ENCODE peak calls at places on chromosomes 6 and 20, in seven cellular contexts. One of them, this sample, is unnamed.

GRCh38 chr20:4449977-4450715 is 271.6 kb upstream of the PRND start:
- DNase-seq in keratinocyte: no peak
- DNase-seq in fibroblast of lung: peak; percentile 58
- DNase-seq in hepatocyte: peak; percentile 46
- DNase-seq in gastrocnemius medialis: no peak
- DNase-seq in ovary: no peak
- DNase-seq in neural progenitor cell: no peak
- DNase-seq in this sample: no peak

GRCh38 chr6:109056661-109057060 is 38.0 kb downstream of the SESN1 start:
- DNase-seq in gastrocnemius medialis: no peak
- DNase-seq in hepatocyte: no peak
- DNase-seq in fibroblast of lung: no peak
- DNase-seq in neural progenitor cell: no peak
- DNase-seq in keratinocyte: no peak
- DNase-seq in ovary: no peak
- DNase-seq in this sample: no peak

GRCh38 chr20:20150241-20150640 is 97.9 kb downstream of the CFAP61 start:
- DNase-seq in ovary: no peak
- DNase-seq in keratinocyte: no peak
- DNase-seq in hepatocyte: no peak
- DNase-seq in fibroblast of lung: no peak
- DNase-seq in neural progenitor cell: no peak
- DNase-seq in gastrocnemius medialis: peak; percentile 48
- DNase-seq in this sample: no peak

GRCh38 chr6:148997863-148998262 is 251.0 kb downstream of the UST start:
- DNase-seq in gastrocnemius medialis: no peak
- DNase-seq in keratinocyte: no peak
- DNase-seq in hepatocyte: peak; percentile 10
- DNase-seq in ovary: no peak
- DNase-seq in neural progenitor cell: no peak
- DNase-seq in fibroblast of lung: peak; percentile 67
- DNase-seq in this sample: no peak

GRCh38 chr6:57102976-57103375 is 13.0 kb downstream of the ZNF451 start:
- DNase-seq in keratinocyte: no peak
- DNase-seq in gastrocnemius medialis: no peak
- DNase-seq in ovary: no peak
- DNase-seq in hepatocyte: no peak
- DNase-seq in neural progenitor cell: no peak
- DNase-seq in fibroblast of lung: peak; percentile 24
- DNase-seq in this sample: no peak

GRCh38 chr6:150307520-150307919 is 61.3 kb upstream of the IYD start:
- DNase-seq in neural progenitor cell: no peak
- DNase-seq in keratinocyte: no peak
- DNase-seq in hepatocyte: no peak
- DNase-seq in fibroblast of lung: no peak
- DNase-seq in gastrocnemius medialis: no peak
- DNase-seq in ovary: no peak
- DNase-seq in this sample: no peak

GRCh38 chr20:6583134-6583738 is 184.2 kb upstream of the BMP2 start:
- DNase-seq in ovary: no peak
- DNase-seq in neural progenitor cell: peak; percentile 75
- DNase-seq in hepatocyte: peak; percentile 76
- DNase-seq in keratinocyte: no peak
- DNase-seq in gastrocnemius medialis: no peak
- DNase-seq in fibroblast of lung: peak; percentile 49
- DNase-seq in this sample: no peak

GRCh38 chr6:65760285-65760684 is 53.3 kb upstream of the EYS start:
- DNase-seq in ovary: no peak
- DNase-seq in keratinocyte: no peak
- DNase-seq in gastrocnemius medialis: no peak
- DNase-seq in fibroblast of lung: no peak
- DNase-seq in neural progenitor cell: no peak
- DNase-seq in hepatocyte: no peak
- DNase-seq in this sample: no peak

GRCh38 chr6:167963589-167964057 is 33.8 kb upstream of the KIF25 start:
- DNase-seq in fibroblast of lung: no peak
- DNase-seq in gastrocnemius medialis: no peak
- DNase-seq in ovary: no peak
- DNase-seq in keratinocyte: no peak
- DNase-seq in hepatocyte: no peak
- DNase-seq in neural progenitor cell: no peak
- DNase-seq in this sample: no peak

GRCh38 chr6:93779086-93779858 is 359.9 kb upstream of the EPHA7 start:
- DNase-seq in neural progenitor cell: peak; percentile 71
- DNase-seq in ovary: no peak
- DNase-seq in fibroblast of lung: peak; percentile 34
- DNase-seq in hepatocyte: peak; percentile 45
- DNase-seq in keratinocyte: no peak
- DNase-seq in gastrocnemius medialis: no peak
- DNase-seq in this sample: no peak

GRCh38 chr6:137102050-137102848 is 57.5 kb upstream of the IL20RA start:
- DNase-seq in hepatocyte: no peak
- DNase-seq in keratinocyte: peak; percentile 33
- DNase-seq in neural progenitor cell: no peak
- DNase-seq in fibroblast of lung: no peak
- DNase-seq in gastrocnemius medialis: no peak
- DNase-seq in ovary: no peak
- DNase-seq in this sample: no peak

GRCh38 chr6:144897441-144897921 is 612.3 kb downstream of the UTRN start:
- DNase-seq in ovary: no peak
- DNase-seq in gastrocnemius medialis: no peak
- DNase-seq in hepatocyte: peak; percentile 16
- DNase-seq in neural progenitor cell: no peak
- DNase-seq in fibroblast of lung: peak; percentile 86
- DNase-seq in keratinocyte: peak; percentile 13
- DNase-seq in this sample: no peak

GRCh38 chr20:38863024-38863851 is 57.7 kb downstream of the PPP1R16B start:
- DNase-seq in fibroblast of lung: no peak
- DNase-seq in gastrocnemius medialis: no peak
- DNase-seq in hepatocyte: no peak
- DNase-seq in ovary: no peak
- DNase-seq in keratinocyte: no peak
- DNase-seq in neural progenitor cell: no peak
- DNase-seq in this sample: no peak

GRCh38 chr20:7868108-7868507 is 72.2 kb downstream of the HAO1 start:
- DNase-seq in keratinocyte: no peak
- DNase-seq in ovary: no peak
- DNase-seq in fibroblast of lung: no peak
- DNase-seq in hepatocyte: no peak
- DNase-seq in gastrocnemius medialis: no peak
- DNase-seq in neural progenitor cell: no peak
- DNase-seq in this sample: no peak

DNA sequence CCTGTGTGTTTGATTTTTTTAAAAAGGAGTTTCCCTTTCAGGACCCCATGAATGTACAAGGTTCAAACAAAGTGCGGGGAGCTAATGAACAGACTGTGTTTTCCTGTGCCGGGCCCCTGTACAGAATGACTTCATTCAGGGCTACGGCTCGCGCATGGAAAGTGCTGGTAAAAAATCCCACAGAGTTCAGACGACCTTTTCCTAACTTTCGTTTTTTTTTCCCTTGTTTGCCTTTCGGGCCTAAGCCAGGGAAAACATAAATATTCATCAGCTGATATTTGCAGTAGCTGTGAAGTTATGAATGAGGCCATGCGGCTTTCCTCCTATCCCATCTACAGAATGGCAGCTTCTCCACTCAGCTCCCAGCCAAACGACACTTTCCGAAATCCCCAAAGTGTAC is 74.0 kb downstream of the HAO1 start:
- DNase-seq in fibroblast of lung: no peak
- DNase-seq in keratinocyte: no peak
- DNase-seq in gastrocnemius medialis: no peak
- DNase-seq in neural progenitor cell: no peak
- DNase-seq in ovary: no peak
- DNase-seq in hepatocyte: peak; percentile 50
- DNase-seq in this sample: no peak
- H3K4me3 ChIP-seq in fibroblast of lung: no peak overlapping the region
- H3K4me3 ChIP-seq in keratinocyte: no peak overlapping the region
- H3K4me3 ChIP-seq in gastrocnemius medialis: no peak overlapping the region
- H3K4me3 ChIP-seq in neural progenitor cell: no peak overlapping the region
- H3K4me3 ChIP-seq in ovary: no peak overlapping the region
- H3K4me3 ChIP-seq in hepatocyte: no peak overlapping the region
- H3K4me3 ChIP-seq in this sample: no peak overlapping the region

GRCh38 chr20:32564440-32564839 is 20.7 kb downstream of the NOL4L start:
- DNase-seq in neural progenitor cell: no peak
- DNase-seq in hepatocyte: no peak
- DNase-seq in fibroblast of lung: no peak
- DNase-seq in gastrocnemius medialis: no peak
- DNase-seq in ovary: no peak
- DNase-seq in keratinocyte: no peak
- DNase-seq in this sample: no peak

GRCh38 chr20:32564921-32565734 is 20.0 kb downstream of the NOL4L start:
- DNase-seq in fibroblast of lung: no peak
- DNase-seq in neural progenitor cell: no peak
- DNase-seq in hepatocyte: no peak
- DNase-seq in ovary: no peak
- DNase-seq in keratinocyte: no peak
- DNase-seq in gastrocnemius medialis: peak; percentile 18
- DNase-seq in this sample: peak; percentile 55

GRCh38 chr20:32565735-32566032 is 19.4 kb downstream of the NOL4L start:
- DNase-seq in keratinocyte: no peak
- DNase-seq in neural progenitor cell: no peak
- DNase-seq in fibroblast of lung: no peak
- DNase-seq in hepatocyte: no peak
- DNase-seq in gastrocnemius medialis: no peak
- DNase-seq in ovary: no peak
- DNase-seq in this sample: no peak

GRCh38 chr20:32562495-32562911 is 22.6 kb downstream of the NOL4L start:
- DNase-seq in gastrocnemius medialis: no peak
- DNase-seq in neural progenitor cell: peak; percentile 26
- DNase-seq in fibroblast of lung: no peak
- DNase-seq in hepatocyte: no peak
- DNase-seq in ovary: no peak
- DNase-seq in keratinocyte: no peak
- DNase-seq in this sample: no peak

DNA sequence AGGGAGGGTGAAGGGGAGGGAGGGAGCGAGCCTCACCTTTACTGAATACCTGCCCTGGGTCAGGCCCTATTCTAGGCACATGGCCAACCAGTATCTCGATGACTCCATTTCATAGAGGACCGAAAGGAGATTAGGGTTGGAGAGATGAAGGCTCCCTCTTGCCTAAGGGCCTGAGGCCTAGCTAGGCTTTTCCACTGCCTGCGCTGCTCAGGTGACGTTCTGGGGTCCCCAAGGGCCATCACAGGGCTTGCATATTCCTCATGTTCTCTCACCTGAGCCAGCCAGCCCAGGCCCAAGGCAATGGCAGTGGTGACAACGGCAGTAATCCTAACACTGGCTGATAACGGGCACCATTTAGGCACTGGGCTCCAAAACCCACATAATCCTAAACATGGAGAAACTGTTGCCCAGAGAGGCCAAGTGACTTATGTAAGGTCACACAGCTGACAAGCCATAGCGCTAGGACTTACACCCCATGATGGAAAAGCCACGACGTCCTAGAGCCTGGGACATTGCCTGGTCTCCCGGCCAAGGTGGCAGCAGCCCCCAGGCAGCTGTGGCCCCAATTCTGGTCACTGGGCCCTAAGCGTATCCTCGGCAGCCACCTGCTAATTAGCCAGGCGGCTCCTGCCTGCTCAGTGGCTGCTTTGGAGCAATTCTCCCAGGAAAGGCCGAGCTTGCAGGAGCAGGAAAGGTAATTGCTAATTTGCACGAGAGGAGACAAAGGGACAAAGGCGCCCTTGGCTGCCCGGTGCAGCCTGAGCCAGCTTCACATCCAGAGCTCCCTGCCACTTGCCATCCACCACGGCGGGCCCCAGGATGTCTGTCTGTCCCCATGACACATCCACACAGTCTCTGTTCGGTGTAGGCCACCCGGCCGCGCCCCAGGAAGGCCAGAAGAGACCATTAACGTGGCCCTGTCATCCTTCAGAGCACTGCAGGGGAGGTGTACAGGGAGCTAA is 21.5 kb downstream of the NOL4L start:
- DNase-seq in gastrocnemius medialis: no peak
- DNase-seq in keratinocyte: no peak
- DNase-seq in fibroblast of lung: no peak
- DNase-seq in neural progenitor cell: peak; percentile 81
- DNase-seq in hepatocyte: no peak
- DNase-seq in ovary: no peak
- DNase-seq in this sample: no peak
- H3K4me1 ChIP-seq in gastrocnemius medialis: no peaks in the 10 kb centered on the region
- H3K4me1 ChIP-seq in keratinocyte: no peaks in the 10 kb centered on the region
- H3K4me1 ChIP-seq in fibroblast of lung: no peaks in the 10 kb centered on the region
- H3K4me1 ChIP-seq in neural progenitor cell: peaks cover 42% of the 10 kb centered on the region
- H3K4me1 ChIP-seq in hepatocyte: peaks cover 35% of the 10 kb centered on the region
- H3K4me1 ChIP-seq in ovary: no peaks in the 10 kb centered on the region
- H3K4me1 ChIP-seq in this sample: peaks cover 7% of the 10 kb centered on the region

GRCh38 chr6:1016329-1017302 is 295.3 kb upstream of the FOXQ1 start:
- DNase-seq in keratinocyte: no peak
- DNase-seq in hepatocyte: no peak
- DNase-seq in neural progenitor cell: no peak
- DNase-seq in ovary: no peak
- DNase-seq in fibroblast of lung: no peak
- DNase-seq in gastrocnemius medialis: no peak
- DNase-seq in this sample: no peak

GRCh38 chr6:1014431-1014807 is 297.5 kb upstream of the FOXQ1 start:
- DNase-seq in keratinocyte: no peak
- DNase-seq in neural progenitor cell: no peak
- DNase-seq in gastrocnemius medialis: no peak
- DNase-seq in hepatocyte: no peak
- DNase-seq in fibroblast of lung: no peak
- DNase-seq in ovary: no peak
- DNase-seq in this sample: no peak

GRCh38 chr6:1020133-1020532 is 291.8 kb upstream of the FOXQ1 start:
- DNase-seq in gastrocnemius medialis: no peak
- DNase-seq in keratinocyte: no peak
- DNase-seq in hepatocyte: no peak
- DNase-seq in fibroblast of lung: no peak
- DNase-seq in neural progenitor cell: no peak
- DNase-seq in ovary: no peak
- DNase-seq in this sample: no peak

GRCh38 chr6:1013656-1014430 is 298.1 kb upstream of the FOXQ1 start:
- DNase-seq in hepatocyte: no peak
- DNase-seq in keratinocyte: no peak
- DNase-seq in ovary: no peak
- DNase-seq in neural progenitor cell: no peak
- DNase-seq in fibroblast of lung: no peak
- DNase-seq in gastrocnemius medialis: no peak
- DNase-seq in this sample: no peak

DNA sequence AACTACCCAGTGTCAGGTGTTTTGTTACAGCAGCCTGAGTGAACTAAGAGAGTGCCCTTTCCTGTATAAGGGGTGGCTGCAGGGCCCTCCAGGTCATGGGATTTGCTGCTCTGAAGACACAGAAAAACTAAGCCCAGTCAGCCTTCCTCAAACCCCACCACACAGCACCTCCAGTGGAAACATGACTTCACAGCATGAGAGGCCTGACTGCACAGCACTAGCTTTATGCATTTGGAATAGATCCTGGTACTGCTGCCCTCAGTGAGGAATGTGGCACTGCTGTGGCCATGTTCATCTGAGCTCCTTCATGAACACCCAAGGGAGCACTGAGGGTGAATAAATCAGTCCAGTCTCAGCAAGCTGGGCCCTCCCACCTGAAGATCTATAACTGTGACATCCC is 296.1 kb upstream of the FOXQ1 start:
- DNase-seq in hepatocyte: peak; percentile 35
- DNase-seq in fibroblast of lung: no peak
- DNase-seq in keratinocyte: no peak
- DNase-seq in neural progenitor cell: peak; percentile 18
- DNase-seq in gastrocnemius medialis: no peak
- DNase-seq in ovary: no peak
- DNase-seq in this sample: no peak
- H3K27ac ChIP-seq in hepatocyte: no peak overlapping the region
- H3K27ac ChIP-seq in fibroblast of lung: no peak overlapping the region
- H3K27ac ChIP-seq in keratinocyte: no peak overlapping the region
- H3K27ac ChIP-seq in neural progenitor cell: no peak overlapping the region
- H3K27ac ChIP-seq in gastrocnemius medialis: no peak overlapping the region
- H3K27ac ChIP-seq in ovary: no peak overlapping the region
- H3K27ac ChIP-seq in this sample: no peak overlapping the region

GRCh38 chr6:19312291-19312978 is 524.7 kb upstream of the ID4 start:
- DNase-seq in hepatocyte: no peak
- DNase-seq in ovary: no peak
- DNase-seq in gastrocnemius medialis: no peak
- DNase-seq in fibroblast of lung: no peak
- DNase-seq in keratinocyte: no peak
- DNase-seq in neural progenitor cell: peak; percentile 93
- DNase-seq in this sample: no peak
- H3K4me3 ChIP-seq in hepatocyte: no peak overlapping the region
- H3K4me3 ChIP-seq in ovary: no peak overlapping the region
- H3K4me3 ChIP-seq in gastrocnemius medialis: no peak overlapping the region
- H3K4me3 ChIP-seq in fibroblast of lung: no peak overlapping the region
- H3K4me3 ChIP-seq in keratinocyte: no peak overlapping the region
- H3K4me3 ChIP-seq in neural progenitor cell: peak overlapping the region; percentile 11
- H3K4me3 ChIP-seq in this sample: no peak overlapping the region